ENCODE peak calls at places on chromosomes 7 and 10, in six cellular contexts. H, A, Q, S, I and U are unnamed samples.

GRCh38 chr10:9853405-9854010 is 1164.2 kb upstream of the CELF2 start:
- DNase-seq in H (no peak), A (no peak), Q (peak), S (no peak), I (no peak), U (no peak)

GRCh38 chr10:102918817-102919236 is 733 bp downstream of the CNNM2 start:
- DNase-seq in H (no peak), A (no peak), Q (no peak), S (no peak), I (peak), U (peak)

GRCh38 chr10:3828404-3829192 is 43.6 kb upstream of the KLF6 start:
- DNase-seq in H (no peak), A (no peak), Q (no peak), S (no peak), I (peak), U (peak)

GRCh38 chr7:74480861-74481417 is 27.2 kb downstream of the GTF2IRD1 start:
- DNase-seq in H (no peak), A (no peak), Q (no peak), S (no peak), I (no peak), U (peak)

GRCh38 chr10:102675151-102675886 is 31.0 kb downstream of the TRIM8 start:
- DNase-seq in H (no peak), A (no peak), Q (no peak), S (peak), I (no peak), U (no peak)

GRCh38 chr7:11833431-11833830 is 1.4 kb upstream of the THSD7A start:
- DNase-seq in H (no peak), A (no peak), Q (no peak), S (no peak), I (no peak), U (no peak)

GRCh38 chr10:74097776-74098175 is 52.9 kb downstream of the AP3M1 start:
- DNase-seq in H (no peak), A (no peak), Q (no peak), S (no peak), I (no peak), U (no peak)

GRCh38 chr7:127447326-127447945 is 54.9 kb upstream of the ZNF800 start:
- DNase-seq in H (no peak), A (peak), Q (no peak), S (no peak), I (no peak), U (peak)

GRCh38 chr10:86224354-86225097 is 142.1 kb downstream of the GRID1 start:
- DNase-seq in H (no peak), A (no peak), Q (no peak), S (no peak), I (no peak), U (peak)

GRCh38 chr7:15197359-15197977 is 294.9 kb upstream of the DGKB start:
- DNase-seq in H (no peak), A (no peak), Q (no peak), S (no peak), I (no peak), U (no peak)

GRCh38 chr10:75955953-75956352 is 524.5 kb downstream of the LRMDA start:
- DNase-seq in H (no peak), A (no peak), Q (no peak), S (no peak), I (no peak), U (no peak)

GRCh38 chr10:4546500-4546899 is 279.5 kb upstream of the AKR1E2 start:
- DNase-seq in H (no peak), A (no peak), Q (no peak), S (no peak), I (no peak), U (no peak)

GRCh38 chr10:44280615-44281014 is 104.3 kb downstream of the CXCL12 start:
- DNase-seq in H (no peak), A (no peak), Q (no peak), S (no peak), I (no peak), U (no peak)

GRCh38 chr7:133691727-133692450 is 435.3 kb upstream of the LRGUK start:
- DNase-seq in H (no peak), A (no peak), Q (no peak), S (no peak), I (no peak), U (no peak)

GRCh38 chr10:52729259-52730104 is 43.1 kb downstream of the MBL2 start:
- DNase-seq in H (no peak), A (no peak), Q (peak), S (no peak), I (peak), U (peak)

GRCh38 chr7:72924417-72924747 is 513 bp upstream of the POM121 start:
- DNase-seq in H (no peak), A (no peak), Q (no peak), S (no peak), I (no peak), U (no peak)

GRCh38 chr10:86663576-86664369 is 4.5 kb upstream of the LDB3 start:
- DNase-seq in H (no peak), A (no peak), Q (no peak), S (no peak), I (no peak), U (no peak)

GRCh38 chr7:110835889-110836288 is 255.0 kb upstream of the LRRN3 start:
- DNase-seq in H (no peak), A (no peak), Q (no peak), S (no peak), I (no peak), U (no peak)

GRCh38 chr7:30468791-30469190 is 9.8 kb downstream of the NOD1 start:
- DNase-seq in H (peak), A (peak), Q (no peak), S (no peak), I (no peak), U (no peak)

GRCh38 chr10:125152646-125153368 is 7.6 kb downstream of the CTBP2 start:
- DNase-seq in H (no peak), A (no peak), Q (peak), S (no peak), I (no peak), U (no peak)

GRCh38 chr10:97517778-97518561 is 19.2 kb downstream of the UBTD1 start:
- DNase-seq in H (no peak), A (no peak), Q (no peak), S (no peak), I (peak), U (peak)

GRCh38 chr10:47264797-47265281 is 35.2 kb upstream of the GDF10 start:
- DNase-seq in H (no peak), A (peak), Q (no peak), S (no peak), I (no peak), U (no peak)

GRCh38 chr7:5064391-5065106 is 18.9 kb downstream of the RBAK start:
- DNase-seq in H (no peak), A (no peak), Q (no peak), S (no peak), I (no peak), U (peak)

GRCh38 chr10:101816913-101817541 is 1.2 kb downstream of the OGA start:
- DNase-seq in H (no peak), A (no peak), Q (no peak), S (no peak), I (no peak), U (no peak)

GRCh38 chr10:13003781-13004180 is 2.3 kb upstream of the CCDC3 start:
- DNase-seq in H (no peak), A (no peak), Q (no peak), S (no peak), I (no peak), U (no peak)

GRCh38 chr10:46254467-46254866 is 32.3 kb upstream of the ANTXRL start:
- DNase-seq in H (no peak), A (no peak), Q (no peak), S (no peak), I (no peak), U (no peak)

GRCh38 chr7:150363872-150364271 is 4.8 kb upstream of the REPIN1 start:
- DNase-seq in H (no peak), A (no peak), Q (no peak), S (no peak), I (no peak), U (no peak)

GRCh38 chr7:130273863-130274262 is 7.2 kb downstream of the CPA2 start:
- DNase-seq in H (no peak), A (no peak), Q (peak), S (no peak), I (no peak), U (no peak)

GRCh38 chr7:140223515-140224221 is 46.9 kb upstream of the KDM7A start:
- DNase-seq in H (no peak), A (peak), Q (no peak), S (no peak), I (no peak), U (no peak)

GRCh38 chr7:5869691-5870090 is 10.9 kb upstream of the OCM start:
- DNase-seq in H (no peak), A (no peak), Q (no peak), S (no peak), I (no peak), U (no peak)

GRCh38 chr7:30682131-30683083 is at the start of gene CRHR2:
- DNase-seq in H (no peak), A (peak), Q (peak), S (peak), I (no peak), U (no peak)

GRCh38 chr7:87152897-87153641 is 816 bp downstream of the DMTF1 start:
- DNase-seq in H (no peak), A (peak), Q (peak), S (peak), I (peak), U (peak)

GRCh38 chr7:73869011-73869785 is 8.2 kb downstream of the TMEM270 start:
- DNase-seq in H (no peak), A (no peak), Q (no peak), S (no peak), I (no peak), U (no peak)

GRCh38 chr7:16739863-16740622 is 13.5 kb upstream of the TSPAN13 start:
- DNase-seq in H (no peak), A (no peak), Q (no peak), S (no peak), I (peak), U (peak)

GRCh38 chr10:520402-520787 is 169.1 kb downstream of the DIP2C start:
- DNase-seq in H (no peak), A (no peak), Q (no peak), S (no peak), I (peak), U (no peak)